ENCODE peak calls at places on chromosomes 3 and 15, in eight cellular contexts. P, T, S, V, F, W, H and J are unnamed samples.

GRCh38 chr3:51340989-51341636 is 44.0 kb upstream of the MANF start:
- DNase-seq in F (no peak), P (no peak), W (peak; percentile 35), H (no peak), S (peak; percentile 23), T (no peak), V (peak; percentile 33), J (no peak)

GRCh38 chr3:191070201-191070600 is 128.8 kb upstream of the OSTN start:
- DNase-seq in P (no peak), T (no peak), F (no peak), S (no peak), V (peak; percentile 85), W (no peak), H (no peak), J (no peak)

GRCh38 chr3:24145981-24146822 is 201.1 kb downstream of the NR1D2 start:
- DNase-seq in F (no peak), V (peak; percentile 90), T (no peak), S (no peak), H (peak; percentile 32), P (peak; percentile 53), W (no peak), J (peak; percentile 53)

GRCh38 chr3:10746001-10746400 is 70.0 kb upstream of the SLC6A11 start:
- DNase-seq in V (no peak), P (no peak), F (no peak), S (no peak), W (no peak), H (no peak), T (no peak), J (no peak)

GRCh38 chr3:88235102-88235501 is 85.3 kb downstream of the C3orf38 start:
- DNase-seq in S (no peak), V (peak; percentile 3), P (no peak), W (no peak), F (no peak), H (no peak), T (no peak), J (no peak)

GRCh38 chr3:11570789-11571495 is 72.8 kb downstream of the VGLL4 start:
- DNase-seq in S (no peak), W (no peak), T (no peak), F (no peak), P (no peak), V (peak; percentile 28), H (no peak), J (no peak)

GRCh38 chr3:123256256-123256655 is 54.5 kb downstream of the SEC22A start:
- DNase-seq in F (no peak), P (no peak), V (no peak), S (no peak), T (no peak), H (no peak), W (no peak), J (no peak)

GRCh38 chr3:46098319-46098761 is 71.1 kb upstream of the XCR1 start:
- DNase-seq in W (peak; percentile 58), V (peak; percentile 49), H (no peak), P (no peak), S (peak; percentile 82), F (peak; percentile 53), T (peak; percentile 83), J (no peak)

GRCh38 chr3:179811321-179812095 is 158.7 kb downstream of the USP13 start:
- DNase-seq in P (peak; percentile 11), H (peak; percentile 90), F (peak; percentile 43), V (peak; percentile 89), T (no peak), W (no peak), S (no peak), J (peak; percentile 50)

GRCh38 chr3:115062009-115062408 is 85.1 kb downstream of the ZBTB20 start:
- DNase-seq in P (no peak), S (no peak), F (no peak), T (no peak), V (no peak), H (no peak), W (no peak), J (no peak)

GRCh38 chr15:52783929-52784798 is 6.0 kb downstream of the ONECUT1 start:
- DNase-seq in S (no peak), V (no peak), W (no peak), H (peak; percentile 87), F (no peak), P (peak; percentile 56), T (peak; percentile 74), J (no peak)
- TF ChIP-seq CTCF in S (no peak), V (peak; percentile 49), W (peak; percentile 32), H (peak; percentile 83), F (no peak), P (peak; percentile 64), T (peak; percentile 44), J (peak; percentile 72)

GRCh38 chr3:64560802-64561502 is 126.8 kb downstream of the ADAMTS9 start:
- DNase-seq in T (no peak), V (no peak), W (no peak), S (no peak), H (no peak), P (no peak), F (no peak), J (no peak)
- H3K4me3 ChIP-seq in T (no peak overlapping the region), V (no peak overlapping the region), W (peak overlapping the region; percentile 38), S (peak overlapping the region; percentile 53), H (no peak overlapping the region), P (no peak overlapping the region), F (peak overlapping the region; percentile 51), J (no peak overlapping the region)

GRCh38 chr3:9250236-9250635 is 790 bp upstream of the SRGAP3 start:
- DNase-seq in V (no peak), H (peak; percentile 51), T (no peak), W (no peak), S (no peak), P (no peak), F (no peak), J (no peak)

GRCh38 chr3:9248232-9249191 is 934 bp downstream of the SRGAP3 start:
- DNase-seq in S (no peak), P (no peak), H (no peak), F (no peak), T (no peak), W (no peak), V (no peak), J (no peak)

GRCh38 chr3:9247361-9248231 is 1.9 kb downstream of the SRGAP3 start:
- DNase-seq in S (no peak), W (no peak), H (peak; percentile 27), F (no peak), V (no peak), P (no peak), T (no peak), J (no peak)

GRCh38 chr3:9251055-9251786 is 1.8 kb upstream of the SRGAP3 start:
- DNase-seq in T (no peak), S (no peak), H (no peak), F (no peak), V (no peak), W (peak; percentile 89), P (no peak), J (no peak)

GRCh38 chr3:9249273-9250192 is at the start of gene SRGAP3:
- DNase-seq in P (peak; percentile 96), V (peak; percentile 91), H (peak; percentile 97), T (peak; percentile 90), W (peak; percentile 93), S (peak; percentile 86), F (peak; percentile 90), J (peak; percentile 59)
- TF ChIP-seq CTCF in P (no peak), V (peak; percentile 51), H (peak; percentile 29), T (peak; percentile 58), W (peak; percentile 29), S (peak; percentile 48), F (peak; percentile 69), J (no peak)

GRCh38 chr15:91950631-91951384 is 97.3 kb downstream of the SLCO3A1 start:
- DNase-seq in F (no peak), S (no peak), W (no peak), P (no peak), T (no peak), V (no peak), H (no peak), J (no peak)
- H3K4me3 ChIP-seq in F (no peak overlapping the region), S (no peak overlapping the region), W (no peak overlapping the region), P (no peak overlapping the region), T (no peak overlapping the region), V (no peak overlapping the region), H (no peak overlapping the region), J (no peak overlapping the region)

GRCh38 chr3:71926242-71926560 is 141.3 kb upstream of the PROK2 start:
- DNase-seq in W (no peak), S (no peak), T (no peak), V (no peak), P (peak; percentile 17), H (peak; percentile 95), F (no peak), J (no peak)
- TF ChIP-seq CTCF in W (peak; percentile 15), S (no peak), T (no peak), V (peak; percentile 46), P (peak; percentile 30), H (peak; percentile 84), F (no peak), J (no peak)

GRCh38 chr15:58951388-58952060 is 18.0 kb upstream of the SLTM start:
- DNase-seq in H (no peak), P (no peak), W (no peak), S (no peak), T (no peak), V (peak; percentile 31), F (no peak), J (peak; percentile 16)
- H3K4me3 ChIP-seq in H (no peak overlapping the region), P (no peak overlapping the region), W (no peak overlapping the region), S (no peak overlapping the region), T (no peak overlapping the region), V (no peak overlapping the region), F (no peak overlapping the region), J (no peak overlapping the region)